ENCODE peak calls at places on chromosomes 4 and X, in ten cellular contexts. P, U, Y, R, E, N, D, M, W and X are unnamed samples.

GRCh38 chr4:173835863-173836262 is 305.8 kb upstream of the HAND2 start:
- DNase-seq in P (no peak), U (no peak), Y (no peak), R (no peak), E (no peak), N (no peak), D (no peak), M (no peak), W (no peak), X (no peak)

GRCh38 chr4:37528161-37528560 is 158.0 kb downstream of the RELL1 start:
- DNase-seq in P (no peak), U (no peak), Y (no peak), R (no peak), E (no peak), N (no peak), D (no peak), M (no peak), W (no peak), X (no peak)

GRCh38 chr4:929970-930625 is 2.0 kb downstream of the GAK start:
- DNase-seq in P (no peak), U (no peak), Y (no peak), R (peak), E (no peak), N (no peak), D (no peak), M (no peak), W (no peak), X (no peak)

GRCh38 chr4:48546336-48546735 is 56.3 kb downstream of the ZAR1 start:
- DNase-seq in P (no peak), U (no peak), Y (no peak), R (peak), E (peak), N (peak), D (no peak), M (peak), W (peak), X (no peak)

GRCh38 chrX:155048997-155049619 is 21.8 kb downstream of the CMC4 start:
- DNase-seq in P (no peak), U (no peak), Y (peak), R (peak), E (peak), N (peak), D (peak), M (peak), W (peak), X (no peak)

GRCh38 chr4:993111-994029 is at the start of gene SLC26A1:
- DNase-seq in P (no peak), U (no peak), Y (no peak), R (no peak), E (no peak), N (peak), D (no peak), M (no peak), W (peak), X (no peak)

GRCh38 chr4:90112715-90113114 is 14.5 kb upstream of the CCSER1 start:
- DNase-seq in P (no peak), U (no peak), Y (no peak), R (no peak), E (no peak), N (no peak), D (no peak), M (no peak), W (no peak), X (no peak)

GRCh38 chr4:112284166-112284565 is 1.5 kb downstream of the TIFA start:
- DNase-seq in P (no peak), U (no peak), Y (no peak), R (peak), E (no peak), N (peak), D (no peak), M (no peak), W (no peak), X (no peak)

GRCh38 chr4:141643557-141643956 is 7.2 kb downstream of the IL15 start:
- DNase-seq in P (no peak), U (peak), Y (no peak), R (no peak), E (no peak), N (no peak), D (no peak), M (no peak), W (no peak), X (peak)

GRCh38 chr4:179415016-179415841 is 1973.0 kb upstream of the AGA start:
- DNase-seq in P (no peak), U (peak), Y (no peak), R (no peak), E (no peak), N (no peak), D (no peak), M (no peak), W (peak), X (no peak)

GRCh38 chr4:157821814-157822213 is 351.0 kb downstream of the GASK1B start:
- DNase-seq in P (no peak), U (no peak), Y (no peak), R (no peak), E (no peak), N (no peak), D (no peak), M (no peak), W (no peak), X (no peak)

GRCh38 chrX:74614193-74614909 is at the start of gene RLIM:
- DNase-seq in P (peak), U (peak), Y (peak), R (peak), E (peak), N (peak), D (peak), M (peak), W (peak), X (peak)

GRCh38 chr4:78704981-78705757 is 71.0 kb upstream of the BMP2K start:
- DNase-seq in P (no peak), U (peak), Y (no peak), R (no peak), E (peak), N (no peak), D (no peak), M (no peak), W (no peak), X (no peak)

GRCh38 chrX:116281106-116281505 is 110.6 kb downstream of the AGTR2 start:
- DNase-seq in P (no peak), U (no peak), Y (no peak), R (no peak), E (no peak), N (no peak), D (no peak), M (no peak), W (no peak), X (no peak)

GRCh38 chr4:184968784-184969201 is 49.5 kb upstream of the HELT start:
- DNase-seq in P (no peak), U (no peak), Y (no peak), R (no peak), E (no peak), N (no peak), D (no peak), M (no peak), W (no peak), X (no peak)

GRCh38 chr4:42638993-42639392 is 17.9 kb downstream of the ATP8A1 start:
- DNase-seq in P (no peak), U (no peak), Y (no peak), R (peak), E (no peak), N (no peak), D (no peak), M (no peak), W (no peak), X (no peak)

GRCh38 chr4:105715692-105716278 is 7.2 kb downstream of the GSTCD start:
- DNase-seq in P (no peak), U (no peak), Y (no peak), R (peak), E (no peak), N (no peak), D (no peak), M (no peak), W (no peak), X (no peak)

GRCh38 chrX:107629533-107629909 is 1.2 kb downstream of the PRPS1 start:
- DNase-seq in P (no peak), U (no peak), Y (no peak), R (no peak), E (peak), N (no peak), D (no peak), M (no peak), W (no peak), X (no peak)

GRCh38 chr4:89700766-89701165 is 136.2 kb downstream of the SNCA start:
- DNase-seq in P (no peak), U (no peak), Y (no peak), R (no peak), E (no peak), N (no peak), D (no peak), M (no peak), W (no peak), X (no peak)

GRCh38 chr4:821631-822030 is 4.3 kb downstream of the CPLX1 start:
- DNase-seq in P (no peak), U (no peak), Y (no peak), R (no peak), E (no peak), N (no peak), D (no peak), M (no peak), W (no peak), X (no peak)

GRCh38 chr4:110654254-110654635 is 31.4 kb upstream of the PITX2 start:
- DNase-seq in P (no peak), U (no peak), Y (no peak), R (no peak), E (no peak), N (no peak), D (no peak), M (no peak), W (no peak), X (no peak)

GRCh38 chrX:107674480-107675364 is 46.4 kb downstream of the PRPS1 start:
- DNase-seq in P (peak), U (no peak), Y (no peak), R (peak), E (peak), N (peak), D (no peak), M (no peak), W (peak), X (no peak)

GRCh38 chrX:71621644-71622346 is 3.5 kb upstream of the CXCR3 start:
- DNase-seq in P (no peak), U (no peak), Y (no peak), R (no peak), E (no peak), N (no peak), D (no peak), M (no peak), W (no peak), X (no peak)

GRCh38 chrX:140712413-140713173 is 3.0 kb downstream of the LINC00632 start:
- DNase-seq in P (peak), U (no peak), Y (no peak), R (peak), E (peak), N (no peak), D (peak), M (peak), W (peak), X (peak)

GRCh38 chr4:88937081-88937480 is 119.9 kb downstream of the FAM13A start:
- DNase-seq in P (no peak), U (peak), Y (no peak), R (no peak), E (no peak), N (no peak), D (no peak), M (no peak), W (no peak), X (peak)

GRCh38 chr4:159048166-159048886 is 54.6 kb upstream of the RAPGEF2 start:
- DNase-seq in P (no peak), U (no peak), Y (no peak), R (no peak), E (peak), N (peak), D (peak), M (no peak), W (peak), X (peak)

GRCh38 chr4:2046031-2046961 is 12.8 kb upstream of the NAT8L start:
- DNase-seq in P (no peak), U (no peak), Y (no peak), R (no peak), E (no peak), N (no peak), D (no peak), M (no peak), W (no peak), X (no peak)

GRCh38 chr4:57405359-57405758 is 295.2 kb upstream of the IGFBP7 start:
- DNase-seq in P (no peak), U (peak), Y (no peak), R (no peak), E (no peak), N (no peak), D (no peak), M (no peak), W (no peak), X (peak)

GRCh38 chr4:85127653-85128052 is 161.2 kb upstream of the WDFY3 start:
- DNase-seq in P (no peak), U (no peak), Y (no peak), R (no peak), E (peak), N (peak), D (no peak), M (peak), W (peak), X (no peak)

GRCh38 chr4:5758741-5759140 is 47.7 kb downstream of the EVC start:
- DNase-seq in P (no peak), U (peak), Y (peak), R (no peak), E (no peak), N (no peak), D (no peak), M (no peak), W (no peak), X (peak)

GRCh38 chr4:73600917-73601316 is 19.3 kb downstream of the RASSF6 start:
- DNase-seq in P (no peak), U (no peak), Y (no peak), R (no peak), E (no peak), N (no peak), D (no peak), M (no peak), W (no peak), X (no peak)

GRCh38 chr4:147777456-147778091 is 45.7 kb downstream of the ARHGAP10 start:
- DNase-seq in P (no peak), U (no peak), Y (no peak), R (no peak), E (no peak), N (no peak), D (no peak), M (no peak), W (no peak), X (no peak)

GRCh38 chr4:137655286-137655685 is 123.0 kb upstream of the PCDH18 start:
- DNase-seq in P (no peak), U (no peak), Y (no peak), R (no peak), E (no peak), N (no peak), D (no peak), M (no peak), W (no peak), X (no peak)

GRCh38 chr4:111066887-111067286 is 444.0 kb upstream of the PITX2 start:
- DNase-seq in P (no peak), U (no peak), Y (no peak), R (no peak), E (no peak), N (no peak), D (no peak), M (no peak), W (no peak), X (peak)

GRCh38 chrX:2690856-2691542 is at the start of gene CD99:
- DNase-seq in P (peak), U (no peak), Y (peak), R (peak), E (peak), N (peak), D (peak), M (peak), W (peak), X (no peak)